ENCODE peak calls at places on chromosomes 11 and 22, in nine cellular contexts. D is ELR; M is thoracic aorta; Q is AG04449; S is RCC 7860; T is stimulated activated CD8-positive, alpha-beta memory T cell treated with anti-CD3 and anti-CD28 coated beads, Interleukin-15, amount 100 ng/mL, for 24 hours; Y is DMS153; N is neuronal stem cell; H is NCI-H69. O is an unnamed sample.

GRCh38 chr11:111603633-111604130 is 1.4 kb downstream of the SIK2 start:
- DNase-seq in N (no peak), Q (no peak), T (no peak), D (peak), M (no peak), S (no peak), Y (no peak), H (no peak), O (no peak)

GRCh38 chr11:9330387-9331384 is 16.3 kb upstream of the TMEM41B start:
- DNase-seq in S (no peak), M (no peak), T (no peak), H (no peak), N (no peak), D (peak), Q (peak), Y (no peak), O (peak)

GRCh38 chr11:86274503-86274902 is 27.5 kb upstream of the HIKESHI start:
- DNase-seq in M (no peak), N (no peak), H (peak), Q (no peak), S (no peak), Y (no peak), T (no peak), D (peak), O (no peak)

GRCh38 chr22:20607157-20607907 is 99.9 kb downstream of the MED15 start:
- DNase-seq in D (no peak), S (no peak), T (no peak), Y (no peak), N (no peak), H (peak), M (no peak), Q (no peak), O (no peak)

GRCh38 chr22:39494471-39495120 is 7.5 kb upstream of the MIEF1 start:
- DNase-seq in M (no peak), D (peak), Q (no peak), H (no peak), S (no peak), T (no peak), N (no peak), Y (no peak), O (no peak)

GRCh38 chr22:27752771-27753170 is 48.8 kb downstream of the MN1 start:
- DNase-seq in N (no peak), Y (no peak), S (peak), H (no peak), M (peak), T (no peak), D (peak), Q (no peak), O (peak)

GRCh38 chr11:130313383-130314183 is 1.1 kb downstream of the ZBTB44 start:
- DNase-seq in D (peak), Y (no peak), S (no peak), Q (no peak), M (no peak), H (peak), T (no peak), N (no peak), O (no peak)

GRCh38 chr11:119832536-119832935 is 103.5 kb upstream of the NECTIN1 start:
- DNase-seq in Y (peak), T (no peak), H (peak), M (no peak), Q (no peak), N (no peak), D (peak), S (no peak), O (peak)

GRCh38 chr22:37032535-37033460 is 13.3 kb downstream of the MPST start:
- DNase-seq in Y (no peak), Q (no peak), N (no peak), M (no peak), S (peak), H (peak), D (peak), T (no peak), O (peak)

GRCh38 chr11:111376453-111376871 is 2.6 kb downstream of the POU2AF1 start:
- DNase-seq in T (no peak), M (no peak), Q (no peak), N (no peak), Y (no peak), D (no peak), S (no peak), H (peak), O (peak)

GRCh38 chr11:128349650-128350296 is 237.6 kb downstream of the ETS1 start:
- DNase-seq in D (no peak), T (no peak), Q (no peak), H (no peak), S (no peak), Y (no peak), N (no peak), M (no peak), O (no peak)

GRCh38 chr11:130181295-130182272 is 22.0 kb downstream of the ST14 start:
- DNase-seq in N (no peak), H (peak), M (no peak), Q (peak), Y (peak), T (no peak), D (peak), S (peak), O (no peak)